ENCODE peak calls at places on chromosome 12, in eight cellular contexts. R is GM13976, K is astrocyte of the spinal cord, W is mesothelial cell of epicardium, J is BE2C, V is colonic mucosa, Y is PC-3, Q is brain microvascular endothelial cell. U is an unnamed sample.

GRCh38 chr12:109387425-109388166 is 39.9 kb downstream of the MYO1H start:
- DNase-seq in R (peak; percentile 32), K (peak; percentile 8), W (no peak), J (peak; percentile 46), V (no peak), Y (peak; percentile 61), Q (no peak), U (no peak)

GRCh38 chr12:91226951-91227350 is 44.3 kb upstream of the DCN start:
- DNase-seq in R (no peak), K (no peak), W (no peak), J (no peak), V (no peak), Y (no peak), Q (no peak), U (no peak)

GRCh38 chr12:75786071-75786470 is 245.5 kb downstream of the PHLDA1 start:
- DNase-seq in R (no peak), K (no peak), W (no peak), J (no peak), V (no peak), Y (no peak), Q (no peak), U (no peak)

GRCh38 chr12:52715416-52715815 is 12.1 kb upstream of the KRT77 start:
- DNase-seq in R (no peak), K (no peak), W (no peak), J (no peak), V (peak; percentile 37), Y (peak; percentile 44), Q (no peak), U (no peak)

GRCh38 chr12:114409796-114410520 is 4.0 kb upstream of the TBX5 start:
- DNase-seq in R (no peak), K (no peak), W (no peak), J (no peak), V (no peak), Y (no peak), Q (no peak), U (no peak)

GRCh38 chr12:1319215-1319614 is 275.2 kb downstream of the FBXL14 start:
- DNase-seq in R (no peak), K (no peak), W (no peak), J (no peak), V (no peak), Y (no peak), Q (no peak), U (no peak)

GRCh38 chr12:79737875-79738718 is 47.3 kb upstream of the PAWR start:
- DNase-seq in R (peak; percentile 45), K (peak; percentile 74), W (no peak), J (peak; percentile 36), V (peak; percentile 60), Y (peak; percentile 89), Q (peak; percentile 55), U (peak; percentile 6)

GRCh38 chr12:44117368-44117767 is 281.5 kb downstream of the TMEM117 start:
- DNase-seq in R (no peak), K (no peak), W (no peak), J (no peak), V (no peak), Y (peak; percentile 5), Q (no peak), U (no peak)

GRCh38 chr12:22285871-22286270 is 48.6 kb downstream of the ST8SIA1 start:
- DNase-seq in R (no peak), K (no peak), W (no peak), J (no peak), V (no peak), Y (no peak), Q (no peak), U (no peak)

GRCh38 chr12:22283006-22283506 is 51.5 kb downstream of the ST8SIA1 start:
- DNase-seq in R (no peak), K (peak; percentile 94), W (no peak), J (no peak), V (no peak), Y (peak; percentile 63), Q (peak; percentile 57), U (no peak)

GRCh38 chr12:22284871-22285270 is 49.6 kb downstream of the ST8SIA1 start:
- DNase-seq in R (no peak), K (no peak), W (no peak), J (no peak), V (no peak), Y (no peak), Q (no peak), U (no peak)

GRCh38 chr12:22282283-22282682 is 52.2 kb downstream of the ST8SIA1 start:
- DNase-seq in R (no peak), K (peak; percentile 71), W (no peak), J (no peak), V (no peak), Y (peak; percentile 61), Q (peak; percentile 51), U (no peak)

DNA sequence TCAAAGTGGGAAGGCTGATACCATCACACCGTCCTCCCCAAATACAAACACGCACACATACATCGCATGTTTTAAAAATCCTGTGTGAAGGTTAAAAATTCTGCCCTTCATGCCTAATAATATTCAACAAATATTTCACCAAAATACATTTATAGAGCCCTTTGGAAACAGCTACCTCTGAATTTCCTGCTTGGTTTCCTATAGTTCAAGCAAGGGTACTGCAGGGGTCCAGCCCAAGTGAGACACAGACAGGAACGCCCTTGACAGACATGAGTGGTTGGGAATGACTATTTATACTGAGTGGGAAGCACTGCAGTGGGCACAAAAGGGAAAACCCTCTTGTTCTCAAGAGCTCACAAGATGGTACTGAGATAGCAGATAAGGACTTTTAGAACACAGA is 51.0 kb downstream of the ST8SIA1 start:
- DNase-seq in R (no peak), K (no peak), W (no peak), J (no peak), V (no peak), Y (no peak), Q (no peak), U (no peak)
- TF ChIP-seq CTCF in R (no peak), K (no peak), W (peak; percentile 30), J (no peak), V (no peak), Y (no peak), Q (peak; percentile 11), U (no peak)

GRCh38 chr12:92926549-92926948 is 2.5 kb downstream of the EEA1 start:
- DNase-seq in R (no peak), K (no peak), W (no peak), J (no peak), V (no peak), Y (no peak), Q (no peak), U (no peak)

GRCh38 chr12:92928962-92929915 is at the start of gene EEA1:
- DNase-seq in R (peak; percentile 99), K (peak; percentile 96), W (peak; percentile 94), J (peak; percentile 98), V (peak; percentile 96), Y (peak; percentile 96), Q (peak; percentile 94), U (peak; percentile 97)

GRCh38 chr12:92927436-92928116 is 1.5 kb downstream of the EEA1 start:
- DNase-seq in R (peak; percentile 33), K (peak; percentile 69), W (no peak), J (no peak), V (no peak), Y (peak; percentile 66), Q (peak; percentile 60), U (peak; percentile 53)

GRCh38 chr12:92928431-92928961 is 599 bp downstream of the EEA1 start:
- DNase-seq in R (peak; percentile 21), K (no peak), W (no peak), J (no peak), V (peak; percentile 46), Y (peak; percentile 15), Q (peak; percentile 28), U (peak; percentile 63)

GRCh38 chr12:92927055-92927435 is 2.0 kb downstream of the EEA1 start:
- DNase-seq in R (peak; percentile 49), K (peak; percentile 30), W (no peak), J (peak; percentile 29), V (no peak), Y (peak; percentile 56), Q (peak; percentile 34), U (no peak)
- TF ChIP-seq CTCF in R (no peak), K (no peak), W (no peak), J (peak; percentile 43), V (no peak), Y (no peak), Q (peak; percentile 22), U (no peak)

GRCh38 chr12:12007001-12007712 is 63.6 kb upstream of the BCL2L14 start:
- DNase-seq in R (peak; percentile 77), K (peak; percentile 71), W (no peak), J (no peak), V (no peak), Y (peak; percentile 64), Q (peak; percentile 82), U (peak; percentile 70)

GRCh38 chr12:12007713-12008231 is 63.0 kb upstream of the BCL2L14 start:
- DNase-seq in R (no peak), K (no peak), W (no peak), J (no peak), V (no peak), Y (no peak), Q (no peak), U (peak; percentile 30)

GRCh38 chr12:12010277-12011031 is 60.3 kb upstream of the BCL2L14 start:
- DNase-seq in R (peak; percentile 69), K (peak; percentile 89), W (no peak), J (peak; percentile 39), V (peak; percentile 46), Y (peak; percentile 54), Q (peak; percentile 44), U (peak; percentile 87)

GRCh38 chr12:12008232-12008850 is 62.4 kb upstream of the BCL2L14 start:
- DNase-seq in R (no peak), K (no peak), W (no peak), J (no peak), V (no peak), Y (no peak), Q (no peak), U (peak; percentile 55)

DNA sequence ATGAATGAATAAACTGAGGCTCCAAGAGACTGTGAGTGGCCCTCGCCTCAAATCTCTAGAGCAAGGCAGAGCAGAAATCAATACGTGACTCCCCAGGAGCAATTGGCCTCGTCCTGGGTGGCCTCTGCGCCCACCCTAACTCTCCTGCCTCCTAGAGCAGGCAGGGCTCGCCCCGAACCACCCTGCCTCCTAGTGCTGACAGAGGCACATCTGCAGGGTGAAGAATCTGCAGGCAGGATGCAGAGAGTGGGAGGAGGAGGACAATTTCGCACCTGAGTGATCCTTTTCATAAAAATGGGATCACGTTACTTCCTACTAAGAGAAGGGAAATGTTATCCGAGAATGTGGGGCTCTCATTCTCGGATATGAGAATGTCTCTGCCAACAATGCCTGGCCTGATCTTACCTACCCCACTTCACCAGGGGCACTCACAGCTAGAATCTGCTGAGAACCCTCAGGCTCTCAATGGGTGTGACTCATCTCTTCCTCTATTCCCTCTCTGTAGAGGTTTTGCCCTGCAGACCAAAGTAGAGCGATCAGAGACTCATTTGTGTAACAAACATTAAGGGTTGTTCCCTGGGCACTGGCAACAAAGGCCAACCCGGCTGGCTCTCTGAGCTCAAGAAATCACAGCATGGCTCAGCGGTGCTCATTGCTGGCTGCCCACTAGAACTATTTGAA is 61.7 kb upstream of the BCL2L14 start:
- DNase-seq in R (peak; percentile 52), K (peak; percentile 92), W (no peak), J (no peak), V (no peak), Y (peak; percentile 88), Q (peak; percentile 43), U (peak; percentile 71)
- TF ChIP-seq CTCF in R (peak; percentile 57), K (peak; percentile 55), W (no peak), J (no peak), V (no peak), Y (no peak), Q (peak; percentile 56), U (peak; percentile 66)

DNA sequence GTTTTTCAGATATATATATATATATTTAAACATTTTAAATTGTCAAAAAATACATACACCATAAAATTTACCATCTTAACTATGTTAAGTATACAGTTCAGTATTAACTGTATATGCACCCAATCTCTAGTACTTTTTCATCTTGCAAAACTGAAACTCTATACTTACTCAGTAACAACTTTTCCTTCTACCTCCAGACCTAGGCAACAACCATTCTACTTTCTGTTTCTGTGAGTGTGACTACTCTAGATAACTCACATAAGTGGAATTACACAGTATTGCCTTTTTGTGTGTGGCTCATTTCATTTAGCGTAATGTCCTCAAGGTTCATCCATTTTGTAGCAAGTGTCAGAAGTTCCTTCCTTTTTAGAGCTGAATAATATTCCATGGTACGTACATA is 8.2 kb downstream of the FAM234B start:
- DNase-seq in R (no peak), K (no peak), W (no peak), J (no peak), V (no peak), Y (no peak), Q (no peak), U (no peak)
- TF ChIP-seq CTCF in R (no peak), K (no peak), W (no peak), J (no peak), V (no peak), Y (no peak), Q (no peak), U (no peak)